ENCODE peak calls at places on chromosome 4, in four cellular contexts. P is A549, I is SK-N-SH, G is WTC11. O is an unnamed sample.

GRCh38 chr4:98566491-98567008 is 91.9 kb downstream of the TSPAN5 start:
- DNase-seq in P (no peak), I (no peak), G (no peak), O (no peak)

GRCh38 chr4:82043081-82043808 is 330.5 kb downstream of the HNRNPD start:
- DNase-seq in P (no peak), I (no peak), G (peak; percentile 21), O (peak; percentile 24)

GRCh38 chr4:189843392-189844009 is 97.2 kb upstream of the FRG1 start:
- DNase-seq in P (no peak), I (no peak), G (no peak), O (no peak)

GRCh38 chr4:110087116-110087708 is 111.2 kb downstream of the ELOVL6 start:
- DNase-seq in P (no peak), I (no peak), G (no peak), O (no peak)

GRCh38 chr4:35689866-35690265 is 554.4 kb downstream of the ARAP2 start:
- DNase-seq in P (no peak), I (no peak), G (no peak), O (no peak)

GRCh38 chr4:70954032-70954431 is 39.4 kb upstream of the DCK start:
- DNase-seq in P (no peak), I (no peak), G (no peak), O (no peak)

GRCh38 chr4:27024807-27025206 is 164.2 kb downstream of the STIM2 start:
- DNase-seq in P (no peak), I (no peak), G (peak; percentile 23), O (no peak)

GRCh38 chr4:176277162-176277904 is 8.3 kb upstream of the ASB5 start:
- DNase-seq in P (peak; percentile 56), I (peak; percentile 51), G (peak; percentile 65), O (peak; percentile 36)

GRCh38 chr4:104017213-104017612 is 297.4 kb upstream of the TACR3 start:
- DNase-seq in P (no peak), I (no peak), G (no peak), O (no peak)

GRCh38 chr4:72505314-72505744 is 63.7 kb downstream of the ADAMTS3 start:
- DNase-seq in P (peak; percentile 23), I (peak; percentile 48), G (peak; percentile 27), O (peak; percentile 50)

GRCh38 chr4:141002323-141002805 is 130.9 kb downstream of the RNF150 start:
- DNase-seq in P (no peak), I (no peak), G (no peak), O (no peak)

GRCh38 chr4:187942968-187943367 is 52.6 kb upstream of the ZFP42 start:
- DNase-seq in P (no peak), I (no peak), G (no peak), O (no peak)

GRCh38 chr4:10061650-10062415 is 40.5 kb upstream of the SLC2A9 start:
- DNase-seq in P (no peak), I (no peak), G (no peak), O (no peak)

GRCh38 chr4:110195561-110196205 is 2.7 kb downstream of the ELOVL6 start:
- DNase-seq in P (no peak), I (no peak), G (no peak), O (peak; percentile 40)

GRCh38 chr4:83644677-83645639 is 109.0 kb downstream of the GPAT3 start:
- DNase-seq in P (peak; percentile 68), I (peak; percentile 41), G (no peak), O (peak; percentile 61)

GRCh38 chr4:54794033-54794432 is 136.3 kb downstream of the KIT start:
- DNase-seq in P (no peak), I (no peak), G (no peak), O (no peak)

GRCh38 chr4:83516042-83516772 is 19.7 kb upstream of the GPAT3 start:
- DNase-seq in P (peak; percentile 19), I (no peak), G (no peak), O (no peak)

GRCh38 chr4:54719378-54719777 is 61.6 kb downstream of the KIT start:
- DNase-seq in P (no peak), I (no peak), G (no peak), O (no peak)

GRCh38 chr4:163895369-163896005 is 401.0 kb downstream of the TMA16 start:
- DNase-seq in P (no peak), I (no peak), G (no peak), O (no peak)

GRCh38 chr4:22713841-22714240 is 21.1 kb downstream of the GBA3 start:
- DNase-seq in P (no peak), I (no peak), G (no peak), O (no peak)

GRCh38 chr4:158168606-158169005 is 4.2 kb downstream of the GASK1B start:
- DNase-seq in P (no peak), I (no peak), G (no peak), O (no peak)

GRCh38 chr4:100017627-100018310 is 67.7 kb upstream of the H2AZ1 start:
- DNase-seq in P (peak; percentile 8), I (no peak), G (no peak), O (no peak)

GRCh38 chr4:48290146-48290772 is 20.6 kb upstream of the TEC start:
- DNase-seq in P (peak; percentile 39), I (peak; percentile 49), G (peak; percentile 39), O (peak; percentile 68)

GRCh38 chr4:22029803-22030202 is 81.2 kb upstream of the KCNIP4 start:
- DNase-seq in P (no peak), I (no peak), G (no peak), O (no peak)

GRCh38 chr4:95219109-95219508 is 329.7 kb downstream of the UNC5C start:
- DNase-seq in P (no peak), I (no peak), G (no peak), O (no peak)

GRCh38 chr4:98939446-98939845 is 10.5 kb upstream of the EIF4E start:
- DNase-seq in P (no peak), I (no peak), G (no peak), O (no peak)

GRCh38 chr4:109079731-109080130 is 222.7 kb downstream of the COL25A1 start:
- DNase-seq in P (no peak), I (no peak), G (no peak), O (no peak)

GRCh38 chr4:101697266-101697665 is 93.3 kb upstream of the BANK1 start:
- DNase-seq in P (no peak), I (no peak), G (no peak), O (no peak)

GRCh38 chr4:185256444-185256843 is 47.0 kb downstream of the SNX25 start:
- DNase-seq in P (peak; percentile 22), I (no peak), G (no peak), O (peak; percentile 66)
- TF ChIP-seq USF2 in P (no peak), I (no peak), G (no peak), O (no peak)

DNA sequence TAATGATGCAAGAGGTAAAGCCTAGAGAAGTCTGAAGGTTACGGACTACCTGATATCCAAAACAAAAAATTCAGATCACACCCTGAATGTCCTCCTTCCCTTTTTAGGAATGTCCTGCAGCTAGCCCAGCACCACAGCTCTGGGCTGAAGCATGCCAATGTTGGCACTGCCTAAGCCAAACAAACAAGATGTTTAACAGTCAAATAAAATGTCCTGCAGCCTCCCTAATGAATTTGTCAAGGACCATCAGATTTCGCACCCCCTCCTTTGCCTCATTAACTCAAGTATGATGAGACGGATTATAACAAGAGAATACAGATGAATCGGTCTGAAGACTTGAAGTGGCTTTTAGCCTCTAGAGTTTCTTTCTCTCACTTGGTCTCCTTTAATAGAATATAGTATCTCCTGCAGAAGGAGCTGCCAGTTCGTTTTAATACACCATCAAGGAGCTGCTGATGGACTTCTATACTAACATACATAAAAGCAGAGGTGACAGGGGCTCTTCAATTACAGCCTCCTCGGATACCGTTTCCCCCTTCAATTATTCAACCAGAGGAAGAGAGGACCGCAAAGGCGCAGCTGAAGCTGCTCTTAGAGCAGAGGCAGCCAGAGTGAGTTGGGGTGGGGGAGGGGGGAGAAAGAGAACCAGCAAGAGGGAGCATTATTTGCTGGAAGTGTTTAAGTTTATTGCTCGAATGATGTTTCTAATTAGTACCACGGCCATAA is 3.0 kb upstream of the MAB21L2 start:
- DNase-seq in P (no peak), I (no peak), G (peak; percentile 21), O (no peak)
- TF ChIP-seq MAX in P (no peak), I (no peak), G (no peak), O (no peak)

GRCh38 chr4:147639388-147639787 is 22.2 kb downstream of the TMEM184C start:
- DNase-seq in P (no peak), I (peak; percentile 21), G (no peak), O (no peak)

GRCh38 chr4:147645099-147645498 is 27.9 kb downstream of the TMEM184C start:
- DNase-seq in P (no peak), I (no peak), G (no peak), O (no peak)

GRCh38 chr4:147644471-147644870 is 27.3 kb downstream of the TMEM184C start:
- DNase-seq in P (no peak), I (no peak), G (no peak), O (no peak)

GRCh38 chr4:147640331-147640730 is 23.1 kb downstream of the TMEM184C start:
- DNase-seq in P (no peak), I (no peak), G (no peak), O (no peak)

DNA sequence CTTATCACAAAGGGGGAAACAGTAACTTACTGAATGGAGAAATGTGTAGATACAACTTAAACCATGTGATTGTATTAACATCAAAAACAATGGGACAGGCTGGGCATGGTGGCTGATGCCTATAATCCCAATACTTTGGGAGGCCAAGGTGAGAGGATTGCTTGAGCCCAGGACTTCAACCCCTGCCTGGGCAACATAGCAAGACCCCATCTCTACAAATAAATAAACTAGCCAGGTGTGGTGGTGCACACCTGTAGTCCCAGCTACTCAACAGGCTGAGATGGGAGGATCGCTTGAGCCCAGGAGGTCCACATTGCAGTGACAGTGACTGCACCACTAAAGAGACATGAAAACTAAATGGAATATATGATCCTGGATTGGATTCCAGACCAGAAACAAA is 26.4 kb downstream of the TMEM184C start:
- DNase-seq in P (no peak), I (no peak), G (no peak), O (no peak)
- TF ChIP-seq USF2 in P (no peak), I (no peak), G (no peak), O (no peak)

DNA sequence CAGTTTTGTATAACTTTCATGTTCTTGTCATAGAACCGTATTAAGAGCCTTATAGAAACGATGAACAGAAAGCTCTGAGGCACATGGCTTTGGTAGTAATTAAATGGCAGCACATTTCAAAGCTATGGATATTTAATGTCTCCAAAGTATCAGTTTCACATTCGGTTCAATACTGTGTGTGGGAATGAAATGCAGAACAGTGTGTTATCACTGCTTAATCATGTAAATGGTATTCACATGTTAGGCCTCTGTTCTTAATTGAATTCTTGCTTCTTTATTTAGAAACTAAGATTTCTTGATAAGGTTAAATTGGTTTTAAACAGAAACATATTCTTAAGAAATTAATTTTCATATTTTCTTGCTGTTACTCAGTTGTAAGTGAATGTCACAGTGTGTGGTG is 701.0 kb upstream of the PITX2 start:
- DNase-seq in P (no peak), I (no peak), G (no peak), O (no peak)
- TF ChIP-seq MAX in P (no peak), I (no peak), G (no peak), O (no peak)

GRCh38 chr4:121960801-121961200 is 8.9 kb upstream of the TRPC3 start:
- DNase-seq in P (no peak), I (no peak), G (no peak), O (no peak)

GRCh38 chr4:121953860-121954259 is 2.0 kb upstream of the TRPC3 start:
- DNase-seq in P (no peak), I (no peak), G (no peak), O (no peak)

GRCh38 chr4:121957266-121957665 is 5.4 kb upstream of the TRPC3 start:
- DNase-seq in P (no peak), I (no peak), G (no peak), O (no peak)

GRCh38 chr4:121958777-121959176 is 6.9 kb upstream of the TRPC3 start:
- DNase-seq in P (no peak), I (no peak), G (no peak), O (no peak)
- TF ChIP-seq USF2 in P (no peak), I (no peak), G (no peak), O (no peak)

O was measured in K562.